ENCODE peak calls at places on chromosomes 7 and 10, in four cellular contexts. F is heart left ventricle, I is OCI-LY7, R is A549. A is an unnamed sample.

GRCh38 chr7:47580175-47580701 is 1.7 kb downstream of the TNS3 start:
- DNase-seq in F (no peak), I (no peak), R (no peak), A (no peak)

GRCh38 chr10:60762554-60762953 is 15.7 kb upstream of the CDK1 start:
- DNase-seq in F (no peak), I (no peak), R (no peak), A (no peak)

GRCh38 chr10:60549686-60550085 is 160.0 kb upstream of the ANK3 start:
- DNase-seq in F (no peak), I (peak; percentile 18), R (peak; percentile 10), A (no peak)

GRCh38 chr7:7653568-7654187 is 13.1 kb downstream of the UMAD1 start:
- DNase-seq in F (no peak), I (peak; percentile 57), R (peak; percentile 18), A (no peak)

GRCh38 chr10:30057421-30057841 is 2.0 kb downstream of the JCAD start:
- DNase-seq in F (no peak), I (no peak), R (peak; percentile 18), A (no peak)

GRCh38 chr10:14476641-14477407 is 146.1 kb upstream of the FRMD4A start:
- DNase-seq in F (no peak), I (no peak), R (no peak), A (no peak)

GRCh38 chr7:45086348-45087065 is 2.3 kb downstream of the NACAD start:
- DNase-seq in F (no peak), I (no peak), R (no peak), A (no peak)

GRCh38 chr7:94679341-94679740 is 23.4 kb upstream of the SGCE start:
- DNase-seq in F (no peak), I (no peak), R (no peak), A (no peak)

GRCh38 chr10:122853665-122854313 is 8.1 kb upstream of the CUZD1 start:
- DNase-seq in F (no peak), I (no peak), R (no peak), A (no peak)

GRCh38 chr10:128661404-128662197 is 535.4 kb upstream of the MKI67 start:
- DNase-seq in F (no peak), I (no peak), R (no peak), A (no peak)

GRCh38 chr7:25014735-25015134 is 34.8 kb upstream of the OSBPL3 start:
- DNase-seq in F (no peak), I (no peak), R (no peak), A (no peak)

GRCh38 chr10:123496336-123496735 is 169.8 kb upstream of the GPR26 start:
- DNase-seq in F (no peak), I (no peak), R (no peak), A (no peak)

GRCh38 chr10:113278664-113279063 is 274.2 kb upstream of the HABP2 start:
- DNase-seq in F (no peak), I (no peak), R (no peak), A (no peak)

GRCh38 chr10:60426425-60426824 is 36.8 kb upstream of the ANK3 start:
- DNase-seq in F (no peak), I (no peak), R (peak; percentile 35), A (no peak)

GRCh38 chr10:5555881-5556280 is 31.1 kb downstream of the CALML3 start:
- DNase-seq in F (no peak), I (no peak), R (no peak), A (no peak)

GRCh38 chr7:55570218-55570873 is 2.0 kb downstream of the VOPP1 start:
- DNase-seq in F (no peak), I (peak; percentile 32), R (no peak), A (no peak)

GRCh38 chr7:18936265-18936664 is 181.2 kb downstream of the TWIST1 start:
- DNase-seq in F (no peak), I (no peak), R (no peak), A (no peak)

GRCh38 chr7:55155351-55156117 is 136.7 kb downstream of the EGFR start:
- DNase-seq in F (no peak), I (peak; percentile 60), R (no peak), A (no peak)

GRCh38 chr10:73914036-73914435 is 3.1 kb downstream of the PLAU start:
- DNase-seq in F (no peak), I (no peak), R (no peak), A (no peak)

GRCh38 chr7:35826751-35827150 is 25.9 kb downstream of the SEPTIN7 start:
- DNase-seq in F (no peak), I (no peak), R (no peak), A (no peak)
- H3K4me1 ChIP-seq in F (peaks cover 74% of the 10 kb centered on the region), I (peaks cover 8% of the 10 kb centered on the region), R (peaks cover 19% of the 10 kb centered on the region), A (peaks cover 75% of the 10 kb centered on the region)

GRCh38 chr7:20542594-20542993 is 72.9 kb upstream of the ABCB5 start:
- DNase-seq in F (no peak), I (no peak), R (no peak), A (no peak)

GRCh38 chr7:20539201-20539600 is 76.3 kb upstream of the ABCB5 start:
- DNase-seq in F (no peak), I (peak; percentile 20), R (peak; percentile 4), A (no peak)

GRCh38 chr7:20543565-20543964 is 71.9 kb upstream of the ABCB5 start:
- DNase-seq in F (no peak), I (no peak), R (no peak), A (no peak)

GRCh38 chr7:20545016-20545415 is 70.5 kb upstream of the ABCB5 start:
- DNase-seq in F (no peak), I (no peak), R (no peak), A (no peak)

DNA sequence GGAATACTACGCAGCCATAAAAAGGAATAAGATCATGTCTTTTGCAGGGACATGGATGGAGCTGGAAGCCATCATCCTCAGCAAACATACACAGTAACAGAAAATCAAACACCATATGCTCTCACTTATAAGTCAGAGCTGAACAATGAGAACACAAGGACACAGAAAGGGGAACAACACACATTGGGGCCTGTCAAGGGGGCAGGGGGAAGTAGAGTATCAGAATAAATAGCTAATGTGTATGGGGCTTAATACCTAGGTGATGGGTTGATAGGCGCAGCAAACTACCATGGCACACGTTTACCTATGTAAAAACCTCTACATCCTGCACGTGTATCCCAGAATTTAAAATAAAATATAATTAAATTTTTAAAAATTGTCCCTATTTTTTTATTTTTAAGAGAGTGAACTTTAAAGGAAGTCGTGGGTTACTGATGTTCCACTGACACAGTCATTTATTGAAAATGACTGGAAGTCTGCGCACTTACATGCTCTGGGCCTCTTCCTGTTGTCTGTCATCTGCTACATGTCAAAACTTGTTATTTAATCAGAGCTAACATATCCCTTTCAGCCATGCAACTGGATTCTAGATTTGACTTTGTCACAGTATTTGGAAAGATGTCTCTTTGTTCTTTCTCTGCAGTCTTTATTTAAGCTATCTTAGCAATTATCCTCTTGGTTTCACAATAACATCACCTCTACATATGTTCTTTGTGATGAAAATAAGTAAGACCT is 73.7 kb upstream of the ABCB5 start:
- DNase-seq in F (no peak), I (no peak), R (no peak), A (no peak)
- H3K4me3 ChIP-seq in F (no peak overlapping the region), I (no peak overlapping the region), R (no peak overlapping the region), A (no peak overlapping the region)

GRCh38 chr7:100626055-100626454 is 13.7 kb downstream of the MOSPD3 start:
- DNase-seq in F (no peak), I (no peak), R (no peak), A (no peak)

GRCh38 chr7:100629117-100629711 is 12.1 kb downstream of the TFR2 start:
- DNase-seq in F (no peak), I (peak; percentile 65), R (peak; percentile 75), A (no peak)

GRCh38 chr7:100630066-100630465 is 11.3 kb downstream of the TFR2 start:
- DNase-seq in F (no peak), I (no peak), R (no peak), A (no peak)

GRCh38 chr7:100626530-100627237 is 14.3 kb downstream of the MOSPD3 start:
- DNase-seq in F (peak; percentile 78), I (peak; percentile 85), R (peak; percentile 98), A (no peak)

GRCh38 chr7:100627238-100627549 is 14.2 kb downstream of the TFR2 start:
- DNase-seq in F (no peak), I (no peak), R (no peak), A (no peak)
- H3K27ac ChIP-seq in F (no peak overlapping the region), I (no peak overlapping the region), R (no peak overlapping the region), A (peak overlapping the region; percentile 20)

DNA sequence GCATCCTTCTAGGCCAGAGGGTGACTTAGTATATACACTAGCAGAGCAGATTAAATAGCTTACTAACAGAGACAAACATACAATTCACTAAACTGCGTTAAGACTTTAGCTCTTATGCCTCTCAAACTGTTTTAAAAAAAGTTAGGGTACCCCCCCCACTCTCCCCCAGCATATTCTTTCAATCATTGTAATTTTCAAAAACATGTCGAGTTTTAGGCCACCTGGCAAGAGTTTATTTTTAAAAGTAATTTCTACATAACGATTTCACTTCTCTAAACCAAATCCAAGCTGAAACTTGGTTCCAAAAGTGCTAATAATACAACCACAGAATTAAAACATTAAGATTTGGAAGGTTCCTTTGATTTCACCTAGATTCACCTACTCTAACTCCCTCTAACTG is 129.5 kb downstream of the NRBF2 start:
- DNase-seq in F (no peak), I (peak; percentile 67), R (no peak), A (no peak)
- H3K4me1 ChIP-seq in F (peaks cover 68% of the 10 kb centered on the region), I (peaks cover 63% of the 10 kb centered on the region), R (peaks cover 43% of the 10 kb centered on the region), A (peaks cover 66% of the 10 kb centered on the region)